ENCODE peak calls at places on chromosomes 11 and 22, in ten cellular contexts. Z is cardiac muscle cell; B is pancreas; M is astrocyte; S is CD8-positive, alpha-beta T cell; E is PC-3; V is lower lobe of right lung; W is GM23338; N is mammary epithelial cell; O is HepG2. A is an unnamed sample. For H3K4me1, the result is how much of the 10 kb centered on the place peaks cover.

GRCh38 chr11:119087747-119088241 is 3.1 kb downstream of the HMBS start:
- DNase-seq in Z (no peak), B (no peak), M (no peak), S (no peak), E (peak), V (no peak), W (no peak), N (no peak), O (no peak), A (no peak)

GRCh38 chr22:49968831-49969661 is 8.5 kb downstream of the PIM3 start:
- DNase-seq in Z (no peak), B (peak), M (no peak), S (peak), E (no peak), V (peak), W (no peak), N (no peak), O (no peak), A (peak)

GRCh38 chr11:27847496-27847895 is 147.2 kb upstream of the BDNF start:
- DNase-seq in Z (no peak), B (no peak), M (peak), S (no peak), E (no peak), V (no peak), W (no peak), N (no peak), O (no peak), A (no peak)

GRCh38 chr22:31279821-31280496 is 12.3 kb downstream of the PIK3IP1 start:
- DNase-seq in Z (no peak), B (no peak), M (no peak), S (no peak), E (no peak), V (no peak), W (no peak), N (peak), O (no peak), A (no peak)

GRCh38 chr11:96760815-96761214 is 371.0 kb downstream of the JRKL start:
- DNase-seq in Z (no peak), B (no peak), M (no peak), S (no peak), E (no peak), V (no peak), W (no peak), N (no peak), O (no peak), A (no peak)

GRCh38 chr11:59187587-59187986 is 15.7 kb downstream of the DTX4 start:
- DNase-seq in Z (peak), B (no peak), M (no peak), S (no peak), E (no peak), V (peak), W (no peak), N (no peak), O (no peak), A (no peak)

GRCh38 chr11:46009647-46010046 is 87.2 kb downstream of the LARGE2 start:
- DNase-seq in Z (peak), B (no peak), M (peak), S (no peak), E (no peak), V (no peak), W (no peak), N (peak), O (no peak), A (no peak)

GRCh38 chr22:45163074-45163416 is 680 bp upstream of the NUP50 start:
- DNase-seq in Z (peak), B (peak), M (peak), S (no peak), E (peak), V (no peak), W (peak), N (peak), O (no peak), A (no peak)

GRCh38 chr22:22103078-22103593 is 120.5 kb upstream of the TOP3B start:
- DNase-seq in Z (no peak), B (no peak), M (no peak), S (peak), E (peak), V (no peak), W (peak), N (no peak), O (no peak), A (no peak)
- TF ChIP-seq CTCF in Z (peak), B (no peak), M (peak), S (no peak), E (peak), V (peak), W (peak), N (peak), O (peak), A (no peak)

DNA sequence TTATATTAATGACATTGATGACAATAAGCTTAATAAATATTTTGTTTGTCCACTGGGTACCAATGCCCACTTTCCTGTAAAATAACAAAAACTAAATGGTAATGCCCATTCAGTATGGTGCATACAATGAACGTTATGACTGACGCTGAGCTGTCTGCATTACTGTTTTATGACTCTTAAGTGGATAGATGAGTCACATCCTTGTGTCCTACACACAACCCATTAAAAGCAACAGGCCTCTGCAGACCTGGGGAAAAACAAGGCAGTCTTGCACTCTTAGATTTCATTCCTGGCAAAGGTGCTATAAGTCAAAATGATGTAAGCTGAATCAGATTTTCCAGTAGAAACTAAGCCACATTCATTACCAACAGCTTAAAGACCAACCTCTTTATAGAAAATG is 176.3 kb upstream of the TMEM45B start:
- DNase-seq in Z (peak), B (no peak), M (peak), S (no peak), E (peak), V (no peak), W (no peak), N (peak), O (peak), A (no peak)
- H3K4me3 ChIP-seq in Z (no peak), B (no peak), M (no peak), S (no peak), E (peak), V (no peak), W (no peak), N (no peak), O (no peak), A (no peak)

DNA sequence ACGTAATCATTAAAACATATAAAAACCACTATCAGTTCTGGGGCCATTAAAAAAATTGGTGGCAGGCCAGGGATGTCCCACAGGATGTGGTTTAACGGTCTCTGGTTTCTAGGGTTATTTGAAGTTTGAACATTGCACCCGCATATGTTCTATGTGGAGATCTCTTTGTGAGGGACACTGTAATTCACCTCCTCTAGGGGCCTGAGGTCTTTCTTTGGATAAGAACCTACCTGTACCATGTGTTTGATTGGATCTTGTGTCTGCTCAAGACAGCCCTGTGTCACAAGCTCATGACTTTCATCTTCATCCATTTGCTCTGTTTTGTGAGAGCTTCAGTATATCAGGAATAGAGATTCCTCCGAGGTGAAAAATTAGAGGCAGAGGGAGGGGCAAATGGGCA is 73.3 kb downstream of the GGTLC2 start:
- DNase-seq in Z (no peak), B (no peak), M (no peak), S (no peak), E (no peak), V (no peak), W (no peak), N (no peak), O (no peak), A (no peak)
- H3K4me1 ChIP-seq in Z (under half), B (under half), M (under half), S (under half), E (under half), V (under half), W (under half), N (under half), O (under half), A (under half)

DNA sequence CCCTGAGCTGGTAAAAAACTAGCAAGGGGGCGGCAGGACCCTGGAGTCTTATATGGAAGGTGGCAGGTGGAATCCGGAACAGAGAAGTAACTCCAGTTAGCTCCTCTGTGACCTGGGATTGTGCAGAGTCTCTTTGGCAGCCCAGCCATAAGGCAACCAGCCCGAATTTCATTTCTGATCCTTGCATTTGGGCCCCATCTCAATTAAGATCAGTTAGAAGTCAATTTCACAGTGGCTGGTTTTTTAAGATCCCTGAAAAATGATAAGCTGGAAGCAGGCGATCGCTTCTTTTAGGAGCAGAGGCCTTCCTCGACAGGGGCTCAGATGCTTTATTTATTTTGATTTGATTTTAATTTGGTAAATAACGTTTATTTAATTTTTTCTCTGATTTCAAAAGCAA is 199.0 kb downstream of the TENM4 start:
- DNase-seq in Z (no peak), B (no peak), M (no peak), S (no peak), E (no peak), V (no peak), W (no peak), N (no peak), O (no peak), A (no peak)
- TF ChIP-seq CTCF in Z (no peak), B (no peak), M (no peak), S (no peak), E (no peak), V (no peak), W (no peak), N (no peak), O (no peak), A (no peak)

GRCh38 chr11:93730108-93731107 is 10.9 kb downstream of the TAF1D start:
- DNase-seq in Z (no peak), B (no peak), M (no peak), S (no peak), E (no peak), V (no peak), W (no peak), N (no peak), O (no peak), A (no peak)

GRCh38 chr11:93727985-93728791 is 13.1 kb downstream of the TAF1D start:
- DNase-seq in Z (no peak), B (no peak), M (no peak), S (no peak), E (no peak), V (no peak), W (no peak), N (no peak), O (no peak), A (no peak)

GRCh38 chr11:93728792-93729128 is 12.5 kb downstream of the TAF1D start:
- DNase-seq in Z (no peak), B (no peak), M (no peak), S (no peak), E (no peak), V (no peak), W (no peak), N (no peak), O (no peak), A (no peak)

GRCh38 chr11:93732237-93732892 is 8.9 kb downstream of the TAF1D start:
- DNase-seq in Z (no peak), B (no peak), M (no peak), S (no peak), E (no peak), V (no peak), W (no peak), N (no peak), O (no peak), A (no peak)

GRCh38 chr11:93729129-93729616 is 12.1 kb downstream of the TAF1D start:
- DNase-seq in Z (no peak), B (no peak), M (no peak), S (no peak), E (no peak), V (no peak), W (peak), N (no peak), O (no peak), A (no peak)
- H3K4me3 ChIP-seq in Z (no peak), B (no peak), M (no peak), S (no peak), E (no peak), V (no peak), W (no peak), N (no peak), O (no peak), A (no peak)

DNA sequence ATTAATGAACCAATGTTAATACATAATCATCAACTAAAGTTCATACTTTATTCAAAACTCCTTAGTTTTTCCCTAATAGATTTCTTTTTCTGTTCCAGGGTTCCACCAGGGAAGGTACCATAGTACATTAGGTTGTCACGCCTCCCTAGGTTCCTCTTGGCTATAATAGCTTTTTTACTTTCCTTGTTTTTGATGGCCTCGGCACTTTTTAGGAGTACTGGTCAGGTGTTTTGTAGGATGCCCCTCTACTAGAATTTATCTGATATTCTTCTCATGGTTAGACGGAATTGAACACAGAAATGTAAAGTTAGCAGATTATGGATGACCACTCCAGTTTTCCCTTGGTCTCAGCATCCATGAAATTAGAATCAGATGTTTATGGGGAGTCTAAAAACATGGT is 34.0 kb downstream of the PARVA start:
- DNase-seq in Z (no peak), B (no peak), M (no peak), S (no peak), E (no peak), V (no peak), W (no peak), N (no peak), O (no peak), A (no peak)
- H3K4me1 ChIP-seq in Z (under half), B (under half), M (under half), S (under half), E (under half), V (under half), W (under half), N (under half), O (under half), A (under half)

DNA sequence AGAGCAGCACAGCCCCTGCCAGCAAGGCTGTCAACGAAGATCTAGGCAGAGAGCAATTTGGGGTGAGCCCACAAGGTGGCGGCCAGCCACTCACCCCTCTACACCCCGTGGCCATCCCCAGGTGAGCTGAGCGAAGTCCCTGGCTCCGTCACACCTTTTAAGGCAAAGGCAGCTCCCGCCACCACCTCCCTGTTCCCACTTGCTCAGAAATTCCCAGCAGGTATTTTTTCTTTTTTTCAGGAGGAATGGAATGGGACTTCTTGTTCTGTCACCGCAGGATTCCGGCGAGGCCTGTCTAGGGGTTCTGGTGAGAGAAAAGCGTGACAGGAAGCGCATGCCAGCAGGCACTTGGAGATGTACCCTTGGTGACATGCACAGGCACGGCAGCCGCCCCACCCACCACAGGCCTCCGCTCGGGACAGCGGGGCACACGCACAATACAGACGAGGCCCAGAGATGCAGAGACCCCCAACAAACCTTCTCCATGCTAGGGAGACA is 10.0 kb downstream of the RPL3 start:
- DNase-seq in Z (no peak), B (no peak), M (no peak), S (no peak), E (no peak), V (no peak), W (peak), N (peak), O (no peak), A (no peak)
- TF ChIP-seq CTCF in Z (peak), B (no peak), M (peak), S (no peak), E (peak), V (no peak), W (peak), N (peak), O (peak), A (peak)